ENCODE peak calls at places on chromosomes 12 and 14, in five cellular contexts. One of them, this sample, is unnamed.

GRCh38 chr12:124608451-124608870 is 41.0 kb upstream of the NCOR2 start:
- DNase-seq in astrocyte: no peak
- DNase-seq in heart right ventricle: no peak
- DNase-seq in trophoblast cell: peak; percentile 74
- DNase-seq in pancreas: no peak
- DNase-seq in this sample: no peak

GRCh38 chr14:23066855-23067744 is 9.8 kb upstream of the CDH24 start:
- DNase-seq in astrocyte: no peak
- DNase-seq in trophoblast cell: no peak
- DNase-seq in heart right ventricle: no peak
- DNase-seq in pancreas: peak; percentile 15
- DNase-seq in this sample: peak; percentile 61

GRCh38 chr12:15558915-15559528 is 230.2 kb downstream of the EPS8 start:
- DNase-seq in astrocyte: peak; percentile 78
- DNase-seq in heart right ventricle: no peak
- DNase-seq in pancreas: no peak
- DNase-seq in trophoblast cell: no peak
- DNase-seq in this sample: no peak

GRCh38 chr12:42144424-42145196 is at the start of gene GXYLT1:
- DNase-seq in trophoblast cell: peak; percentile 98
- DNase-seq in heart right ventricle: peak; percentile 93
- DNase-seq in pancreas: peak; percentile 93
- DNase-seq in astrocyte: peak; percentile 88
- DNase-seq in this sample: peak; percentile 98

GRCh38 chr14:85399196-85399595 is 130.7 kb upstream of the FLRT2 start:
- DNase-seq in pancreas: no peak
- DNase-seq in heart right ventricle: no peak
- DNase-seq in trophoblast cell: no peak
- DNase-seq in astrocyte: peak; percentile 9
- DNase-seq in this sample: no peak

GRCh38 chr14:59337151-59337611 is 128.0 kb downstream of the GPR135 start:
- DNase-seq in heart right ventricle: peak; percentile 48
- DNase-seq in astrocyte: peak; percentile 58
- DNase-seq in pancreas: no peak
- DNase-seq in trophoblast cell: peak; percentile 71
- DNase-seq in this sample: peak; percentile 83

GRCh38 chr12:88844426-88844825 is 264.2 kb upstream of the KITLG start:
- DNase-seq in astrocyte: no peak
- DNase-seq in pancreas: no peak
- DNase-seq in trophoblast cell: no peak
- DNase-seq in heart right ventricle: no peak
- DNase-seq in this sample: no peak

GRCh38 chr12:6626654-6627283 is 9.0 kb downstream of the LPAR5 start:
- DNase-seq in heart right ventricle: no peak
- DNase-seq in astrocyte: no peak
- DNase-seq in trophoblast cell: no peak
- DNase-seq in pancreas: no peak
- DNase-seq in this sample: no peak

GRCh38 chr12:76518699-76519098 is 40.9 kb downstream of the OSBPL8 start:
- DNase-seq in trophoblast cell: peak; percentile 78
- DNase-seq in astrocyte: no peak
- DNase-seq in pancreas: no peak
- DNase-seq in heart right ventricle: no peak
- DNase-seq in this sample: no peak

GRCh38 chr14:93234798-93235197 is 27.7 kb downstream of the UBR7 start:
- DNase-seq in astrocyte: peak; percentile 88
- DNase-seq in pancreas: no peak
- DNase-seq in heart right ventricle: no peak
- DNase-seq in trophoblast cell: peak; percentile 87
- DNase-seq in this sample: no peak

GRCh38 chr12:2034633-2035420 is 18.0 kb upstream of the CACNA1C start:
- DNase-seq in pancreas: peak; percentile 86
- DNase-seq in trophoblast cell: peak; percentile 92
- DNase-seq in heart right ventricle: peak; percentile 86
- DNase-seq in astrocyte: no peak
- DNase-seq in this sample: peak; percentile 95

GRCh38 chr12:42698213-42698612 is 108.7 kb upstream of the PRICKLE1 start:
- DNase-seq in astrocyte: peak; percentile 58
- DNase-seq in pancreas: no peak
- DNase-seq in trophoblast cell: no peak
- DNase-seq in heart right ventricle: no peak
- DNase-seq in this sample: no peak

GRCh38 chr14:65210118-65210826 is 108.0 kb upstream of the MAX start:
- DNase-seq in trophoblast cell: peak; percentile 17
- DNase-seq in astrocyte: peak; percentile 52
- DNase-seq in heart right ventricle: no peak
- DNase-seq in pancreas: no peak
- DNase-seq in this sample: no peak

GRCh38 chr14:65206448-65207096 is 104.3 kb upstream of the MAX start:
- DNase-seq in astrocyte: peak; percentile 83
- DNase-seq in pancreas: no peak
- DNase-seq in heart right ventricle: no peak
- DNase-seq in trophoblast cell: no peak
- DNase-seq in this sample: no peak

GRCh38 chr14:65210827-65211192 is 108.5 kb upstream of the MAX start:
- DNase-seq in astrocyte: no peak
- DNase-seq in heart right ventricle: no peak
- DNase-seq in trophoblast cell: no peak
- DNase-seq in pancreas: no peak
- DNase-seq in this sample: no peak

GRCh38 chr14:65206078-65206447 is 103.7 kb upstream of the MAX start:
- DNase-seq in pancreas: no peak
- DNase-seq in heart right ventricle: no peak
- DNase-seq in astrocyte: no peak
- DNase-seq in trophoblast cell: no peak
- DNase-seq in this sample: no peak

DNA sequence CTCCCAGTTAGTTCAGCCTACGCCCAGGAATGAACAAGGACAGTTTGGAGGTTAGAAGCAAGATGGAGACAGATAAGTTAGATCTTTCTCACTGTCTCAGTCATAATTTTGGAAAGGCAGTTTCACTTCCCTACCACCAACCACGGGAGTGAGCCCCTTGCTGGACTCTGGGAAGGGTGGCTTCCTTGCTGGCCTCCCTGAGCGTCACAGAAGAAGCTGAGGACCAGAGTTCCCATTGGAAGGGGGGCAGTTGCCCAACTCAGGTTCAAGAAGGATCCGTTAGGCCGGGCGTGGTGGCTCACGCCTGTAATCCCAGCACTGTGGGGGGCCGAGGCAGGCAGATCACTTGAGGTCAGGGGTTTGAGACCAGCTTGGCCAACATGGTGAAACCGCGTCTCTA is 106.2 kb upstream of the MAX start:
- DNase-seq in heart right ventricle: no peak
- DNase-seq in astrocyte: no peak
- DNase-seq in pancreas: no peak
- DNase-seq in trophoblast cell: no peak
- DNase-seq in this sample: no peak
- H3K4me1 ChIP-seq in heart right ventricle: no peaks in the 10 kb centered on the region
- H3K4me1 ChIP-seq in astrocyte: peaks cover 38% of the 10 kb centered on the region
- H3K4me1 ChIP-seq in pancreas: no peaks in the 10 kb centered on the region
- H3K4me1 ChIP-seq in trophoblast cell: peaks cover 6% of the 10 kb centered on the region
- H3K4me1 ChIP-seq in this sample: no peaks in the 10 kb centered on the region

DNA sequence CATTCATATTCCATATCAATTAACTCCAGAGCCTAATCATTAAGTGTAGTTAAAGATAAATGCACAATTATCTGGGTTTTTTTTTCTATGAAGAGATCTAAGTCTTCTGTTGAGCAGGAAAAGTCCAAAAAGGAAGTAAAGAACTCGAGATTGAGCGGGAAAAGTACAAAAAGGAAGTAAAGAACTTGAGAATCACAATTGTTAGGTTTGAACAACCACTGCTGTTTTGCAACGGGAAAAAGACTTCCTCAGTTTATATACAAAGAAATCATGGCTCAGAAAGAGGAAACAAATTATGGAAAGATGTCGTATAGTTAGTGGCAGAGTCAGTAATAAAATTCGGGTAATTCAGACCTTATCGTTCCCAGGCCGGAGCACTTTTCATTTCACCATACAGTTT is 63.3 kb downstream of the PPP1R12A start:
- DNase-seq in trophoblast cell: no peak
- DNase-seq in astrocyte: no peak
- DNase-seq in pancreas: no peak
- DNase-seq in heart right ventricle: no peak
- DNase-seq in this sample: no peak
- H3K4me3 ChIP-seq in trophoblast cell: no peak overlapping the region
- H3K4me3 ChIP-seq in astrocyte: no peak overlapping the region
- H3K4me3 ChIP-seq in pancreas: no peak overlapping the region
- H3K4me3 ChIP-seq in heart right ventricle: no peak overlapping the region
- H3K4me3 ChIP-seq in this sample: no peak overlapping the region

DNA sequence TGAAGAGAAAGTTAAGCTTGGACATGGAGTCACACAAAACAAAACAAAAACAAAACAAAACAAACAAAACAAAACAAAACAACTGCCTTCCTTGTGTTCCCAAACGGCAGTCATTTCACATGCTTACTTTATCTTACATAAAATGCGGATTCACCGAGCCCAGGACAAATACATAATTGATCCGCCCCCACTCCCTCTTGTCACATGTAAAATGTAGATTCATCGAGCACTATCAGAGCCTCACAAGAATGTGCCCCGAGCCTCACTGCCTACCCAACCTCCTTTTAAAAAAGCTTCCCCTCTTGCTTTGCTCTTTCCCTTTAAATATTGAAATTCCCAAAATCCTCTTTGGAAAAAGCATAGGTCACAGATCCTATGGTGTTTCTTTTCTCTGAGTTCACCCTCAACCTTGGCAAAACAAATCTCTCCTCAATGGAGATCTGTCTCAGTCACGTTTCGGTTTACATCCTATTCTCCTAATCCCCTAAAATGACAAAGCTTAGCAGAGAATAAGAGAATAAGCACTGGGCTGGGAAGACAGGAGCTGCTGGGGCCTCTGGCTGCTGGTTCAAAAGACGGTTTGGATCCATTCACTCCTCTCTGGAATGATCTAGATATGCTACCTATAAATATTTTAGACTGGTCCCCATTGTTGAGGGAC is 83.7 kb downstream of the NINJ2 start:
- DNase-seq in astrocyte: no peak
- DNase-seq in trophoblast cell: no peak
- DNase-seq in pancreas: no peak
- DNase-seq in heart right ventricle: no peak
- DNase-seq in this sample: no peak
- H3K27ac ChIP-seq in astrocyte: no peak overlapping the region
- H3K27ac ChIP-seq in trophoblast cell: no peak overlapping the region
- H3K27ac ChIP-seq in pancreas: no peak overlapping the region
- H3K27ac ChIP-seq in heart right ventricle: peak overlapping the region; percentile 62
- H3K27ac ChIP-seq in this sample: no peak overlapping the region

GRCh38 chr14:95511687-95512086 is 4.8 kb downstream of the SYNE3 start:
- DNase-seq in pancreas: no peak
- DNase-seq in astrocyte: no peak
- DNase-seq in trophoblast cell: peak; percentile 9
- DNase-seq in heart right ventricle: no peak
- DNase-seq in this sample: no peak
- H3K4me1 ChIP-seq in pancreas: peaks cover 4% of the 10 kb centered on the region
- H3K4me1 ChIP-seq in astrocyte: peaks cover 36% of the 10 kb centered on the region
- H3K4me1 ChIP-seq in trophoblast cell: peaks cover 30% of the 10 kb centered on the region
- H3K4me1 ChIP-seq in heart right ventricle: peaks cover 39% of the 10 kb centered on the region
- H3K4me1 ChIP-seq in this sample: peaks cover 23% of the 10 kb centered on the region

GRCh38 chr12:48980953-48981756 is 3.0 kb downstream of the WNT1 start:
- DNase-seq in heart right ventricle: no peak
- DNase-seq in pancreas: no peak
- DNase-seq in astrocyte: no peak
- DNase-seq in trophoblast cell: no peak
- DNase-seq in this sample: peak; percentile 76

GRCh38 chr12:48981757-48982157 is 3.6 kb downstream of the WNT1 start:
- DNase-seq in pancreas: no peak
- DNase-seq in astrocyte: no peak
- DNase-seq in trophoblast cell: no peak
- DNase-seq in heart right ventricle: no peak
- DNase-seq in this sample: no peak

GRCh38 chr12:48980389-48980952 is 2.3 kb downstream of the WNT1 start:
- DNase-seq in pancreas: no peak
- DNase-seq in trophoblast cell: peak; percentile 74
- DNase-seq in heart right ventricle: no peak
- DNase-seq in astrocyte: no peak
- DNase-seq in this sample: peak; percentile 57

GRCh38 chr12:48979602-48980388 is 1.7 kb downstream of the WNT1 start:
- DNase-seq in astrocyte: no peak
- DNase-seq in heart right ventricle: no peak
- DNase-seq in trophoblast cell: no peak
- DNase-seq in pancreas: no peak
- DNase-seq in this sample: peak; percentile 75

GRCh38 chr12:48982397-48983080 is 4.4 kb downstream of the WNT1 start:
- DNase-seq in trophoblast cell: no peak
- DNase-seq in pancreas: no peak
- DNase-seq in astrocyte: no peak
- DNase-seq in heart right ventricle: no peak
- DNase-seq in this sample: no peak
- H3K4me3 ChIP-seq in trophoblast cell: no peak overlapping the region
- H3K4me3 ChIP-seq in pancreas: no peak overlapping the region
- H3K4me3 ChIP-seq in astrocyte: no peak overlapping the region
- H3K4me3 ChIP-seq in heart right ventricle: no peak overlapping the region
- H3K4me3 ChIP-seq in this sample: no peak overlapping the region

GRCh38 chr12:11801643-11802042 is 152.2 kb downstream of the ETV6 start:
- DNase-seq in trophoblast cell: peak; percentile 85
- DNase-seq in pancreas: no peak
- DNase-seq in astrocyte: no peak
- DNase-seq in heart right ventricle: no peak
- DNase-seq in this sample: no peak
- H3K27ac ChIP-seq in trophoblast cell: no peak overlapping the region
- H3K27ac ChIP-seq in pancreas: no peak overlapping the region
- H3K27ac ChIP-seq in astrocyte: no peak overlapping the region
- H3K27ac ChIP-seq in heart right ventricle: no peak overlapping the region
- H3K27ac ChIP-seq in this sample: no peak overlapping the region